ENCODE peak calls at places on chromosomes 6 and 20, in eight cellular contexts. I is heart left ventricle, G is esophagus muscularis mucosa, D is stomach, P is testis, L is H1, M is endothelial cell of umbilical vein, T is Peyer's patch. Y is an unnamed sample.

GRCh38 chr20:23023621-23024187 is 11.4 kb upstream of the SSTR4 start:
- DNase-seq in I (no peak), G (no peak), D (no peak), P (no peak), L (peak; percentile 57), M (no peak), T (no peak), Y (no peak)

GRCh38 chr6:121055572-121056163 is 278.6 kb downstream of the TBC1D32 start:
- DNase-seq in I (no peak), G (no peak), D (no peak), P (no peak), L (no peak), M (peak; percentile 58), T (no peak), Y (no peak)

GRCh38 chr6:168194732-168195565 is 115.9 kb upstream of the FRMD1 start:
- DNase-seq in I (no peak), G (no peak), D (peak; percentile 22), P (no peak), L (no peak), M (no peak), T (peak; percentile 40), Y (peak; percentile 84)

GRCh38 chr6:5151955-5152401 is 66.8 kb downstream of the PPP1R3G start:
- DNase-seq in I (no peak), G (no peak), D (no peak), P (no peak), L (no peak), M (no peak), T (no peak), Y (no peak)

GRCh38 chr20:38729767-38730166 is 5.5 kb downstream of the SLC32A1 start:
- DNase-seq in I (no peak), G (no peak), D (no peak), P (no peak), L (no peak), M (no peak), T (no peak), Y (no peak)

GRCh38 chr6:53066059-53066406 is 829 bp downstream of the FBXO9 start:
- DNase-seq in I (peak; percentile 58), G (no peak), D (peak; percentile 45), P (peak; percentile 55), L (no peak), M (peak; percentile 61), T (peak; percentile 62), Y (no peak)

GRCh38 chr20:12012241-12013222 is 94.8 kb downstream of the BTBD3 start:
- DNase-seq in I (no peak), G (peak; percentile 85), D (peak; percentile 28), P (peak; percentile 64), L (peak; percentile 78), M (peak; percentile 70), T (peak; percentile 57), Y (no peak)

GRCh38 chr6:152598421-152598820 is 38.7 kb downstream of the SYNE1 start:
- DNase-seq in I (no peak), G (no peak), D (no peak), P (no peak), L (no peak), M (no peak), T (no peak), Y (no peak)

GRCh38 chr6:82818727-82819126 is 246.9 kb downstream of the UBE3D start:
- DNase-seq in I (no peak), G (no peak), D (no peak), P (no peak), L (no peak), M (no peak), T (no peak), Y (no peak)

GRCh38 chr6:315921-316752 is 23.9 kb downstream of the DUSP22 start:
- DNase-seq in I (no peak), G (no peak), D (no peak), P (no peak), L (no peak), M (no peak), T (no peak), Y (no peak)

GRCh38 chr20:51492167-51493092 is 50.1 kb downstream of the NFATC2 start:
- DNase-seq in I (peak; percentile 83), G (no peak), D (peak; percentile 85), P (peak; percentile 76), L (no peak), M (peak; percentile 92), T (no peak), Y (no peak)

GRCh38 chr20:36441027-36441414 is 100.3 kb upstream of the MYL9 start:
- DNase-seq in I (no peak), G (no peak), D (no peak), P (no peak), L (no peak), M (no peak), T (no peak), Y (no peak)

GRCh38 chr6:114063956-114064355 is 93.0 kb upstream of the HDAC2 start:
- DNase-seq in I (no peak), G (no peak), D (no peak), P (no peak), L (no peak), M (no peak), T (no peak), Y (no peak)

GRCh38 chr20:59718681-59719080 is 114.3 kb downstream of the PHACTR3 start:
- DNase-seq in I (no peak), G (no peak), D (no peak), P (no peak), L (no peak), M (no peak), T (no peak), Y (no peak)

GRCh38 chr6:1604991-1605821 is 4.5 kb upstream of the FOXC1 start:
- DNase-seq in I (no peak), G (no peak), D (no peak), P (no peak), L (no peak), M (no peak), T (peak; percentile 44), Y (no peak)

GRCh38 chr20:45974896-45975565 is 3.0 kb upstream of the ZNF335 start:
- DNase-seq in I (no peak), G (no peak), D (no peak), P (no peak), L (no peak), M (no peak), T (no peak), Y (no peak)

GRCh38 chr20:10469599-10469998 is 34.5 kb downstream of the SLX4IP start:
- DNase-seq in I (no peak), G (no peak), D (no peak), P (peak; percentile 40), L (no peak), M (peak; percentile 90), T (peak; percentile 50), Y (no peak)

GRCh38 chr20:23290761-23291574 is 59.6 kb upstream of the NXT1 start:
- DNase-seq in I (no peak), G (no peak), D (no peak), P (no peak), L (no peak), M (no peak), T (peak; percentile 15), Y (no peak)

GRCh38 chr6:16748028-16748319 is 13.3 kb downstream of the ATXN1 start:
- DNase-seq in I (no peak), G (no peak), D (no peak), P (no peak), L (no peak), M (no peak), T (no peak), Y (no peak)

GRCh38 chr6:16749516-16750485 is 11.5 kb downstream of the ATXN1 start:
- DNase-seq in I (no peak), G (no peak), D (no peak), P (no peak), L (no peak), M (no peak), T (no peak), Y (no peak)

GRCh38 chr6:16750566-16750965 is 10.7 kb downstream of the ATXN1 start:
- DNase-seq in I (no peak), G (no peak), D (no peak), P (no peak), L (no peak), M (no peak), T (no peak), Y (no peak)

GRCh38 chr6:16746812-16747211 is 14.4 kb downstream of the ATXN1 start:
- DNase-seq in I (no peak), G (no peak), D (no peak), P (no peak), L (no peak), M (no peak), T (no peak), Y (no peak)

GRCh38 chr6:16747232-16748027 is 13.8 kb downstream of the ATXN1 start:
- DNase-seq in I (no peak), G (no peak), D (no peak), P (no peak), L (no peak), M (no peak), T (no peak), Y (no peak)
- H3K27ac ChIP-seq in I (peak overlapping the region; percentile 24), G (peak overlapping the region; percentile 29), D (peak overlapping the region; percentile 67), P (no peak overlapping the region), L (no peak overlapping the region), M (no peak overlapping the region), T (no peak overlapping the region), Y (peak overlapping the region; percentile 57)

DNA sequence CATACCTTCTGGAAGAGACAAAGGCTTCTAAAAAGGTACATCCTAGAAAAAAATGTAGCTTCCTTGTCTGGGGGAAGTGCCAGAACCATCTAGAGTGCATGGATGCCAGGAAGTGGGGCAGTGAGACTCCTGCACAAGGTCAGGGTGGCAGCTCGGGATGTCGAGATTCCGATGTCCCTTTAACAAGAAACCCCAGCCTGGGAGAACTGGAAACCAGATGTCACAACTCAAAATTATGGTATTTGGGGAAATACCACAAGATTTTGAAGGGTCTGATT is 168.4 kb downstream of the ZDHHC14 start:
- DNase-seq in I (no peak), G (no peak), D (no peak), P (no peak), L (no peak), M (no peak), T (no peak), Y (peak; percentile 32)
- TF ChIP-seq POLR2A in I (no peak), G (no peak), D (no peak), P (no peak), L (no peak), M (no peak), T (no peak), Y (no peak)

DNA sequence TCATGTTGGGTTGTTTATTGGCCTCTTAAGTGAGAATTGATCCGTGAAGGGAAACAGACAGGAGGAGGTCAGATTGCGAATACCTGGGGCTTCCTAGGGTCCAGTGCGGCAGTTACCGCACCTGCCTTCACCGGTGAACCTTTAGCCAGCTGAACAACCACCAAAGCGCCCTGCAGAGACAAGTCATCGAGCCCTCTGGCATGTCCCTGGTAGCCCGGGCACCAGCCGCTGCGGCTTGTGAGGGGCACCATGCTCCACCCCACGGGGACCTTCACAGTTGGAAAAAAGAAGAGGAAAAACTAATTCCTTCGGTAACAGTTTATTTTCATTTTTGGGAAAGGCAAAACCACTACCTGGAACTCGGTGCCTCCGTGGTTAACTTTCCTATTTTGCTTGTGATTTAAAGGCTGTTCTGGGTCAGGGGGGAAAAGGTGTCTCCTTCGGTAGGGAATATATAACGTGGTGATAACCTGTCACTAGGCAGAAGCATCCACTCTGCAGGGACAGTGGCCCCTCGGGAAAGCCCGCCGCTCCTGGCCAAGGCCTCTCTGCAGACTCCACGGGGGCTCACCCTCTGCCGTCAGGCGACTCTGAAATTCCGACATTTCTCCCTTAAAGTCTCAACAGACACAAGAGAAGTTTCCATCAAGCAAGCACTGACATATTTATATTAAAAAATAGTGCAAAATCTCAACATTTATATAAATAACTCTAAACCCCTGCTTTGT is 30.7 kb upstream of the ZBP1 start:
- DNase-seq in I (no peak), G (peak; percentile 84), D (no peak), P (peak; percentile 12), L (no peak), M (no peak), T (peak; percentile 39), Y (peak; percentile 72)
- H3K27me3 ChIP-seq in I (no peaks in the 10 kb centered on the region), G (no peaks in the 10 kb centered on the region), D (no peaks in the 10 kb centered on the region), P (no peaks in the 10 kb centered on the region), L (no peaks in the 10 kb centered on the region), M (no peaks in the 10 kb centered on the region), T (no peaks in the 10 kb centered on the region), Y (no peaks in the 10 kb centered on the region)

GRCh38 chr6:75115501-75115900 is 90.4 kb downstream of the COL12A1 start:
- DNase-seq in I (no peak), G (no peak), D (no peak), P (no peak), L (no peak), M (no peak), T (no peak), Y (no peak)
- H3K27ac ChIP-seq in I (no peak overlapping the region), G (peak overlapping the region; percentile 58), D (peak overlapping the region; percentile 55), P (no peak overlapping the region), L (no peak overlapping the region), M (no peak overlapping the region), T (no peak overlapping the region), Y (no peak overlapping the region)